ENCODE peak calls at places on chromosomes 1 and 21, in five cellular contexts. T is lower lobe of right lung, N is left ventricle myocardium inferior, Z is fibroblast of lung, D is heart left ventricle. L is an unnamed sample. For H3K4me1 and H3K27me3, the result is how much of the 10 kb centered on the place peaks cover.

GRCh38 chr21:33411949-33412430 is 8.8 kb downstream of the IFNGR2 start:
- DNase-seq in T (no peak), N (no peak), Z (no peak), D (no peak), L (no peak)

GRCh38 chr1:163875927-163876320 is 554.2 kb downstream of the NUF2 start:
- DNase-seq in T (no peak), N (no peak), Z (peak), D (no peak), L (no peak)

GRCh38 chr1:38140025-38140487 is 93.5 kb upstream of the POU3F1 start:
- DNase-seq in T (no peak), N (no peak), Z (peak), D (no peak), L (no peak)

GRCh38 chr1:178146456-178146855 is 52.6 kb downstream of the RASAL2 start:
- DNase-seq in T (no peak), N (no peak), Z (peak), D (no peak), L (no peak)

GRCh38 chr1:33654267-33654832 is 181.9 kb downstream of the ZSCAN20 start:
- DNase-seq in T (no peak), N (no peak), Z (peak), D (no peak), L (no peak)

GRCh38 chr1:84353665-84354064 is 44.6 kb upstream of the DNASE2B start:
- DNase-seq in T (no peak), N (no peak), Z (peak), D (no peak), L (no peak)

GRCh38 chr1:20533635-20534034 is 18.7 kb upstream of the FAM43B start:
- DNase-seq in T (no peak), N (no peak), Z (no peak), D (no peak), L (no peak)

GRCh38 chr1:107941123-107941522 is 23.9 kb downstream of the VAV3 start:
- DNase-seq in T (no peak), N (no peak), Z (no peak), D (peak), L (no peak)

GRCh38 chr1:233140519-233140918 is 155.0 kb downstream of the PCNX2 start:
- DNase-seq in T (no peak), N (no peak), Z (no peak), D (no peak), L (no peak)

GRCh38 chr1:185448591-185449186 is 131.6 kb upstream of the IVNS1ABP start:
- DNase-seq in T (no peak), N (no peak), Z (peak), D (no peak), L (no peak)

GRCh38 chr1:241551759-241552638 is 19.8 kb downstream of the KMO start:
- DNase-seq in T (peak), N (peak), Z (no peak), D (peak), L (no peak)

GRCh38 chr1:30706528-30706927 is 16.9 kb downstream of the MATN1 start:
- DNase-seq in T (peak), N (peak), Z (peak), D (peak), L (no peak)

GRCh38 chr1:28553229-28553930 is 495 bp downstream of the TRNAU1AP start:
- DNase-seq in T (peak), N (peak), Z (peak), D (peak), L (peak)

GRCh38 chr1:6358144-6358624 is 35.4 kb downstream of the ACOT7 start:
- DNase-seq in T (no peak), N (no peak), Z (peak), D (peak), L (peak)

GRCh38 chr21:31502537-31503143 is 156.9 kb upstream of the SOD1 start:
- DNase-seq in T (no peak), N (no peak), Z (no peak), D (no peak), L (peak)

GRCh38 chr1:189616893-189617292 is 860.8 kb downstream of the BRINP3 start:
- DNase-seq in T (no peak), N (no peak), Z (peak), D (no peak), L (peak)

GRCh38 chr1:89672489-89673183 is 39.7 kb downstream of the LRRC8C start:
- DNase-seq in T (no peak), N (no peak), Z (peak), D (no peak), L (no peak)

GRCh38 chr1:32066489-32066873 is 6.3 kb upstream of the TMEM39B start:
- DNase-seq in T (peak), N (peak), Z (peak), D (peak), L (peak)

GRCh38 chr21:34640858-34641257 is 25.9 kb upstream of the RCAN1 start:
- DNase-seq in T (no peak), N (no peak), Z (peak), D (no peak), L (peak)

GRCh38 chr1:17966341-17966740 is 141.3 kb upstream of the IGSF21 start:
- DNase-seq in T (no peak), N (no peak), Z (no peak), D (no peak), L (no peak)

GRCh38 chr1:54355931-54356679 is 50.1 kb downstream of the SSBP3 start:
- DNase-seq in T (no peak), N (no peak), Z (no peak), D (no peak), L (no peak)

GRCh38 chr1:24437631-24438396 is 22.2 kb downstream of the NIPAL3 start:
- DNase-seq in T (no peak), N (peak), Z (no peak), D (no peak), L (peak)

GRCh38 chr1:215710340-215710971 is 143.4 kb downstream of the KCTD3 start:
- DNase-seq in T (no peak), N (no peak), Z (peak), D (no peak), L (peak)

GRCh38 chr1:180909462-180909976 is 3.2 kb upstream of the KIAA1614 start:
- DNase-seq in T (no peak), N (no peak), Z (no peak), D (no peak), L (no peak)

GRCh38 chr1:226038661-226039060 is 23.9 kb upstream of the H3-3A start:
- DNase-seq in T (no peak), N (no peak), Z (no peak), D (no peak), L (no peak)

GRCh38 chr1:154326546-154327465 is 1.5 kb downstream of the ATP8B2 start:
- DNase-seq in T (no peak), N (peak), Z (peak), D (peak), L (no peak)

GRCh38 chr1:86197206-86197855 is 40.8 kb upstream of the COL24A1 start:
- DNase-seq in T (no peak), N (no peak), Z (peak), D (no peak), L (no peak)

GRCh38 chr1:184152944-184153343 is 101.4 kb downstream of the TSEN15 start:
- DNase-seq in T (no peak), N (no peak), Z (no peak), D (no peak), L (no peak)

GRCh38 chr21:44943686-44944550 is 4.1 kb downstream of the SLX9 start:
- DNase-seq in T (no peak), N (no peak), Z (no peak), D (no peak), L (no peak)

DNA sequence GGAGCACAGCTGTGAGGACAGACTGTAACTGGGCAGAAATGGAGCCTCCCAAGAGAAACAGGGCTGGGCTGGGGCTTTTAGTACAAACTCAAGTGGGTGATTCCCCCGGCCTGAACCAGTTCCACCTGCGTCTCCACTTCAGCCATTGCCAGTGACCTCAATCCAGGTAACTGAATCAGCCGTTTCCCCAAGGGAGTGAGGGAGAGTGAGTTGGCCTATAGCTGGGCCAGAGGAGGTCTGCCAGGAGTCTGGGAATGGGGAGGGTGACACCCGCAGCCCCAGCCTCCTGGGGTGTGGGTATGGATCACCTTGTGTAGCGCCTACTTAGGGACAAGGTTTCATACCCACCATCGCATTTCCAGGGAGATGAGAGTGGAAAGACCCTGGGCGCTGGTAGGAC is 8.5 kb downstream of the SLC26A9 start:
- DNase-seq in T (peak), N (no peak), Z (no peak), D (no peak), L (no peak)
- H3K4me1 ChIP-seq in T (under half), N (under half), Z (under half), D (under half), L (under half)

DNA sequence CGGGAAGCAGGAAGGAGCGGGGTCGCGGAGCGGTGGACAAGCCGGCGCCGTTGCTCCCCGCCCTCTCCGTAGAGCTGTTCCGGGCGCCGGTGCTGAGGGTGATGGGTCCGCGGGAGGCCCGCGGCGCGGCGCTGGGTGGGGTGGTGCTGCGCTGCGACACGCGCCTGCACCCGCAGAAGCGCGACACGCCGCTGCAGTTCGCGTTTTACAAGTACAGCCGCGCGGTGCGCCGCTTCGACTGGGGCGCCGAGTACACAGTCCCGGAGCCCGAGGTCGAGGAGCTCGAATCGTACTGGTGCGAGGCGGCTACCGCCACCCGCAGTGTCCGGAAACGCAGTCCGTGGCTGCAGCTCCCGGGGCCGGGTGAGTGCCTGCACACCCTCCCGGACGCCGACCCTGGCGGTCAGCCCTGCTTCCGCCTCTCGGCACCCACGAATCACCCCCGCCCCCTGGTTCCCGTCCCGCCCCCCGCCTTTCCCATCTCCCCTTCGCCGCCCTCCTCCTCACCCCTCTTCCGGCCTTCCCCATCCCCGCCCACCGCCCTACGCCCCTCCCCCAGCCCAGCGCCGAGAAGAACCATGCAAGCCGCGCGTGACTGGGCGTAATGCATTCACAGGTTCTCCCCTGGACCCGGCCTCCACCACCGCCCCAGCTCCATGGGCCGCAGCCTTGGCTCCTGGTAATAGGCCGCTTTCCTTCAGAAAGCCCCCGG is 5.4 kb downstream of the FCRLB start:
- DNase-seq in T (peak), N (peak), Z (peak), D (peak), L (no peak)
- H3K27me3 ChIP-seq in T (under half), N (under half), Z (under half), D (under half), L (under half)

DNA sequence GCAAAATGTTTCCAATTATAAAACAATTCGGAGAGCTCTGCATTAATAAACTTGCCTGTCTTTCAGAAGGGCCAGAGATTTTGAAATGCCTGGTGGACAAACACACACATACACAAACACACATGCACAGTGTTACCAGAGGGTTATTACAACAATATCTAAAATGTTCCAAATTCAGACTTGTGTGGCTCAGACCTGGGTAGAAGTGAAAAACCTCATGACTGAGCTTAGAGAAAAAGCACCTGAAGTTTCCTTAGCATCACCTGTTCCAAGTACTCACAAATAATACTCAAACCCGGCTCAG is 247.9 kb downstream of the FOXD2 start:
- DNase-seq in T (no peak), N (no peak), Z (no peak), D (no peak), L (no peak)
- H3K4me1 ChIP-seq in T (under half), N (under half), Z (under half), D (under half), L (under half)

DNA sequence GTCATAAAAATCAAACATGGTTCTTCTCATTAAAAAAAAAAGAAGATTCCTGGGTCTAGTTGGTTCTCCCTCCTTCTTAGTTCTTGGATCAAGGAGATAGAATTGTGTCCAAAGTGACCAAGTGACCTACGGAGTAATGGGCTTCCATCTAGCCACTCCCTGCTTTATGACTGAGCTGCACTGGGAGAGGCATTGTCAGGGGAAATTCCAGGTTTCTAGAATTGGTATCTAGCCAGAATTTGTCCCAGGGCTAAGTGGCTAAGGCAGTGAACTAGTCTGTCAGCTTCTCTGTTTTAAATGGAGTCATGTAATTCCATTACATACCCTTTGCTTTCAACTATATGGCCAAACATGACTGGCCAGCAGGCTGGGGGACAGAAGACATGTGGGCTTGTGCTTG is 40.1 kb upstream of the ERG start:
- DNase-seq in T (no peak), N (no peak), Z (no peak), D (no peak), L (no peak)
- H3K27me3 ChIP-seq in T (under half), N (under half), Z (under half), D (under half), L (under half)

GRCh38 chr1:218366322-218367052 is 21.4 kb downstream of the TGFB2 start:
- DNase-seq in T (no peak), N (no peak), Z (peak), D (no peak), L (no peak)
- H3K4me1 ChIP-seq in T (under half), N (under half), Z (under half), D (under half), L (under half)

GRCh38 chr21:42373181-42373907 is 7.0 kb upstream of the TFF1 start:
- DNase-seq in T (no peak), N (no peak), Z (no peak), D (no peak), L (no peak)

GRCh38 chr21:42375966-42376337 is 9.6 kb upstream of the TFF1 start:
- DNase-seq in T (no peak), N (no peak), Z (no peak), D (no peak), L (no peak)

GRCh38 chr21:42373908-42374455 is 7.6 kb upstream of the TFF1 start:
- DNase-seq in T (no peak), N (no peak), Z (no peak), D (no peak), L (no peak)

GRCh38 chr21:42375141-42375905 is 9.0 kb upstream of the TFF1 start:
- DNase-seq in T (peak), N (no peak), Z (no peak), D (no peak), L (no peak)

DNA sequence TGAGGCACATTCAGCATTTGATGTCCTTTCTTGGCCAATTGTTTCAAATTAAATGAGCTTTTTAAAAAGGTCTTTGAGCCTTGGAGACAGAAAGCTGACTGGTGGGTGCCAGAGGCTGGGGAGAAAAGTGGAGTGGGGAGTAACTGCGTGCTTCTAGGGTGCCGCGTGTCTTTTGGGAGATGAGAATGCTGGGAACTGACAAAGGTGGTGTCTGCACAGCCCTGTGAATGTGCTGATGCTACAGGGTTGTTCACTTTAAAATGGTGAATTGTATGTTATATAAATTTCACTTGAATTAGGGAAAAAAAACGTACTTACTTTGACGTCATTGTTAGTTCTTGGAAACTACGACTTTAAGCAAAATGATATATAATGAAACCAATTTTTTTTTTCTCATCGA is 8.1 kb upstream of the TFF1 start:
- DNase-seq in T (no peak), N (no peak), Z (no peak), D (no peak), L (no peak)
- H3K27me3 ChIP-seq in T (under half), N (half or more), Z (under half), D (under half), L (under half)

GRCh38 chr21:29185172-29185571 is 54.7 kb downstream of the MAP3K7CL start:
- DNase-seq in T (no peak), N (no peak), Z (no peak), D (no peak), L (no peak)
- H3K4me1 ChIP-seq in T (under half), N (under half), Z (under half), D (under half), L (under half)

DNA sequence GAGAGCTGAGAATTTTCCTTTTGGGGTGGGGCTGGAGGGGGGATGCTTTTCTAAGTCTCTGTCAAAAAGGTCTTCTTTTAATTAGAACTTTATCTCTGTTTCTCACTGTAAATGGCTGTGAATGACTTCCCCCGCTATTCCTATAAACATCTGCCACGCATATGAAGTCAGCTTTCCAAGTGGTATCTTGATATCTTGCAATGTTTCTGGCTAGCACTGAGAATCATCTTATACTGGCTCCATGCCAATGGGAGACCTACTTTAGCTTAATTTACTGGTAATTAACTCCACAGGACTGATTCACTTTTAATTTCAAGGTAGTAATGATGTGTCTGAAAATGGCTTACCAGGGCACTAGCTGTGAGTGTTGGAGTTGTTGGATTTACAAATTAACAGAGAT is 4.3 kb downstream of the GPR88 start:
- DNase-seq in T (no peak), N (no peak), Z (no peak), D (no peak), L (no peak)
- H3K27me3 ChIP-seq in T (under half), N (under half), Z (under half), D (under half), L (half or more)

DNA sequence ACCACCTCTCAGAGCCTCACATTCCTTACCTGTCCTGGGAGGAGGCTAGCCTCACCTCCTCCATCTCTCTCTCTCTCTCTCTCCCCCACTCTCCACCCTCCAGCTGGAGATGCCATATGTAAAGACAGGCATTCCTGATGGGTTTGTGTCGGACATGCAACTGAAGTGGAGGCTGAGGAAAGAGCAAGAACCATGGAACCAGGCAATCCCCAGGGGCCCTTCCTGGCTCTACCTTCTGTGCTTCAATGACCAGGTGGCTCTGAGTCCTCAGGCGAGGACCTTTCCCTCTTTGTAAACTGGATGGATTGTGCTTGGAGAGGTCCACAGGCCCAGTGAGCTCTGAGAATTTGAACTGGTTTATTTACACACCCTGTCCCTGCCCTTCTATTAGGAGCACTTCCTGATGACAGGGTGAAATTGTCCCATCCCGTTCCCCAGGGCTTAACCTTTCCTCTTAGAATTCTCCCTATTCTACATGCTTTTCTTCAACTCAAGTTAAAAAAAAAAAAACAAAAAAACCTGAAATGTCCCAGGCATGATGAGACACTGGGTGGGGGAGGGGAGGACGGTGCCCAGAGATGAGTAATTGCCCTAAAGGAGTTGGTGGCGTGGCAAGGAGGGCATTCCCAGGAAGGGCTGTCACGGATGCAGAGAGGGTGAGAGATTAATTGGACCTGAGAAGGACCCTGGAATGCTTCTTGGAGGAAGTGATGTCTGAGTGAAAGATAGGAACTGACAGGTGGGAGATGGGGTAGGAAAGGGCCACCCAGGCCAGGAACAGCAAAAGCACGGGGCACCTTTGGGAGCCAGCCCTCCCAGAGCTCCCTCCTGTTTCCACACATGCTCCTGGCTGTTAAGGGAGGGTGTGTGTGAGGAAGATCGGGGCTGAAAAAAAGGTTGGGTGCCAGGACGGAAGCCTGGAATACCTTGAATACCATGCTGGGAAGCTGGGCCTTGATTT is 50.2 kb upstream of the WASF2 start:
- DNase-seq in T (no peak), N (no peak), Z (peak), D (no peak), L (peak)
- H3K4me1 ChIP-seq in T (half or more), N (half or more), Z (half or more), D (half or more), L (under half)

GRCh38 chr1:63199666-63200065 is 122.7 kb upstream of the FOXD3 start:
- DNase-seq in T (no peak), N (no peak), Z (no peak), D (no peak), L (no peak)

GRCh38 chr1:63203641-63204040 is 118.7 kb upstream of the FOXD3 start:
- DNase-seq in T (no peak), N (no peak), Z (no peak), D (no peak), L (no peak)

GRCh38 chr1:63198921-63199530 is 123.3 kb upstream of the FOXD3 start:
- DNase-seq in T (no peak), N (no peak), Z (no peak), D (no peak), L (no peak)
- H3K27me3 ChIP-seq in T (under half), N (under half), Z (under half), D (under half), L (under half)

L was measured in foreskin keratinocyte.